ENCODE peak calls at places on chromosomes 3 and 15, in nine cellular contexts. P is stimulated activated CD4-positive, alpha-beta T cell treated with anti-CD3 and anti-CD28 coated beads, Interleukin-2, amount 100 ng/mL, for 48 hours; W is CD8-positive, alpha-beta T cell; S is GM20000; G is stimulated activated naive CD8-positive, alpha-beta T cell treated with anti-CD3 and anti-CD28 coated beads, Interleukin-15, amount 100 ng/mL, for 72 hours; C is cardiac fibroblast; L is NCI-H2029; R is HFFc6; J is activated CD4-positive, alpha-beta T cell treated with anti-CD3 and anti-CD28 coated beads, Interleukin-2, amount 50 U/mL, for 24 hours. Y is an unnamed sample.

GRCh38 chr3:111616417-111617105 is 21.4 kb upstream of the ZBED2 start:
- DNase-seq in P (peak), L (no peak), S (peak), W (peak), R (peak), J (no peak), C (peak), G (peak), Y (peak)

GRCh38 chr3:14262212-14262611 is 83.6 kb downstream of the LSM3 start:
- DNase-seq in R (no peak), W (no peak), C (no peak), P (no peak), G (no peak), S (no peak), L (no peak), J (no peak), Y (no peak)

GRCh38 chr15:88529021-88529630 is 17.4 kb downstream of the DET1 start:
- DNase-seq in L (no peak), C (peak), S (no peak), J (no peak), G (no peak), P (no peak), R (peak), W (no peak), Y (peak)

GRCh38 chr3:72082121-72082715 is 297.3 kb upstream of the PROK2 start:
- DNase-seq in S (peak), C (peak), G (no peak), W (no peak), R (no peak), L (no peak), P (no peak), J (no peak), Y (no peak)

GRCh38 chr15:70726753-70727152 is 36.6 kb downstream of the UACA start:
- DNase-seq in R (no peak), S (no peak), L (no peak), P (no peak), W (no peak), G (no peak), J (no peak), C (peak), Y (peak)

GRCh38 chr3:8992854-8993253 is 29.6 kb upstream of the RAD18 start:
- DNase-seq in P (no peak), J (no peak), W (no peak), C (no peak), S (no peak), R (no peak), G (no peak), L (no peak), Y (no peak)

GRCh38 chr3:153138267-153139210 is 23.5 kb upstream of the RAP2B start:
- DNase-seq in L (no peak), R (peak), S (peak), W (no peak), G (peak), P (peak), J (peak), C (peak), Y (peak)

GRCh38 chr3:111999924-112000835 is 1.5 kb downstream of the TAGLN3 start:
- DNase-seq in S (no peak), L (no peak), P (no peak), W (no peak), G (no peak), R (no peak), C (peak), J (no peak), Y (no peak)

GRCh38 chr15:100052716-100053475 is 288.9 kb downstream of the ADAMTS17 start:
- DNase-seq in L (no peak), C (no peak), G (no peak), W (no peak), P (no peak), S (no peak), R (no peak), J (no peak), Y (no peak)

GRCh38 chr3:197002701-197003454 is 26.7 kb downstream of the MELTF start:
- DNase-seq in L (peak), G (peak), P (peak), W (peak), C (peak), S (peak), J (peak), R (peak), Y (peak)

GRCh38 chr15:55816017-55816416 is 73.1 kb upstream of the PRTG start:
- DNase-seq in W (no peak), R (peak), J (no peak), P (no peak), S (no peak), C (no peak), L (no peak), G (no peak), Y (peak)

GRCh38 chr3:25604107-25604805 is 60.5 kb downstream of the TOP2B start:
- DNase-seq in R (peak), J (no peak), P (no peak), L (no peak), G (no peak), S (no peak), C (peak), W (no peak), Y (peak)

GRCh38 chr15:70870066-70870465 is 16.1 kb upstream of the LARP6 start:
- DNase-seq in W (no peak), L (no peak), P (no peak), J (no peak), S (no peak), G (no peak), C (peak), R (peak), Y (peak)

GRCh38 chr3:129908417-129908816 is 14.9 kb upstream of the TMCC1 start:
- DNase-seq in W (no peak), S (no peak), P (no peak), C (no peak), J (no peak), G (no peak), R (no peak), L (no peak), Y (no peak)

GRCh38 chr3:152205097-152205593 is 63.6 kb upstream of the MBNL1 start:
- DNase-seq in W (no peak), P (no peak), R (no peak), C (no peak), L (no peak), S (peak), G (no peak), J (no peak), Y (no peak)

GRCh38 chr3:9669277-9669676 is 20.0 kb downstream of the MTMR14 start:
- DNase-seq in L (no peak), W (no peak), R (no peak), G (no peak), J (no peak), S (no peak), C (no peak), P (no peak), Y (no peak)

GRCh38 chr3:184168363-184169120 is 6.1 kb upstream of the AP2M1 start:
- DNase-seq in G (no peak), L (no peak), S (no peak), C (peak), P (no peak), W (no peak), R (peak), J (no peak), Y (peak)

GRCh38 chr3:182618085-182618732 is 175.1 kb upstream of the ATP11B start:
- DNase-seq in S (no peak), P (no peak), G (no peak), L (peak), W (no peak), J (no peak), R (no peak), C (peak), Y (no peak)

GRCh38 chr3:185753354-185753753 is 71.5 kb downstream of the IGF2BP2 start:
- DNase-seq in J (no peak), R (no peak), G (no peak), S (no peak), L (no peak), W (no peak), C (no peak), P (no peak), Y (no peak)

GRCh38 chr3:125128861-125129501 is 73.2 kb upstream of the HEG1 start:
- DNase-seq in J (no peak), P (no peak), L (no peak), S (no peak), R (peak), C (peak), G (no peak), W (no peak), Y (peak)

GRCh38 chr15:74314897-74315438 is 52.5 kb downstream of the CYP11A1 start:
- DNase-seq in P (peak), S (no peak), J (no peak), W (peak), R (no peak), G (peak), L (peak), C (no peak), Y (peak)

GRCh38 chr3:124258057-124258500 is 266.2 kb upstream of the ROPN1 start:
- DNase-seq in J (no peak), L (no peak), C (peak), R (peak), W (no peak), G (no peak), P (no peak), S (no peak), Y (no peak)

GRCh38 chr3:124281453-124282316 is 289.8 kb upstream of the ROPN1 start:
- DNase-seq in L (no peak), R (peak), P (no peak), G (no peak), C (peak), J (no peak), S (peak), W (no peak), Y (peak)

GRCh38 chr15:31257286-31257685 is 69.3 kb upstream of the KLF13 start:
- DNase-seq in L (no peak), S (no peak), J (no peak), C (no peak), R (no peak), G (no peak), P (no peak), W (no peak), Y (no peak)

GRCh38 chr3:177318559-177318958 is 121.3 kb upstream of the TBL1XR1 start:
- DNase-seq in L (no peak), S (no peak), G (no peak), R (no peak), C (no peak), P (no peak), J (no peak), W (no peak), Y (no peak)

GRCh38 chr15:35975941-35976340 is 430.0 kb upstream of the DPH6 start:
- DNase-seq in W (no peak), R (no peak), G (no peak), S (no peak), P (no peak), C (no peak), L (no peak), J (no peak), Y (no peak)

GRCh38 chr15:81021321-81021720 is 20.6 kb downstream of the TLNRD1 start:
- DNase-seq in S (no peak), C (no peak), P (no peak), J (no peak), G (no peak), W (no peak), L (no peak), R (no peak), Y (no peak)

GRCh38 chr3:100040846-100041245 is 73.5 kb downstream of the FILIP1L start:
- DNase-seq in P (no peak), G (no peak), C (peak), S (no peak), L (no peak), J (no peak), W (no peak), R (peak), Y (no peak)

GRCh38 chr3:59517448-59517847 is 467.6 kb upstream of the CFAP20DC start:
- DNase-seq in G (no peak), S (no peak), L (no peak), W (no peak), R (no peak), P (no peak), J (no peak), C (no peak), Y (no peak)

GRCh38 chr3:50345586-50345985 is at the start of gene ZMYND10:
- DNase-seq in R (peak), S (peak), J (peak), W (peak), C (peak), P (peak), L (no peak), G (peak), Y (peak)

Y was measured in AG20443.